ENCODE peak calls at places on chromosomes 16 and 17, in five cellular contexts. E is PC-3, V is fibroblast of pulmonary artery, N is NCI-H2081, Q is myocyte. M is an unnamed sample.

GRCh38 chr17:80980397-80981061 is 11.1 kb upstream of the CHMP6 start:
- DNase-seq in E (peak; percentile 58), V (peak; percentile 17), N (no peak), Q (no peak), M (no peak)

GRCh38 chr16:11151156-11151904 is 104.7 kb downstream of the SOCS1 start:
- DNase-seq in E (no peak), V (no peak), N (peak; percentile 46), Q (no peak), M (no peak)

GRCh38 chr17:40026816-40027613 is 11.8 kb downstream of the CSF3 start:
- DNase-seq in E (peak; percentile 83), V (peak; percentile 87), N (peak; percentile 83), Q (peak; percentile 87), M (peak; percentile 86)

GRCh38 chr16:27699540-27699939 is 149.6 kb downstream of the KATNIP start:
- DNase-seq in E (no peak), V (no peak), N (no peak), Q (no peak), M (peak; percentile 38)

GRCh38 chr16:67198238-67198734 is 645 bp upstream of the ELMO3 start:
- DNase-seq in E (peak; percentile 30), V (no peak), N (no peak), Q (peak; percentile 41), M (peak; percentile 82)

GRCh38 chr17:54891176-54891821 is 9.4 kb upstream of the TOM1L1 start:
- DNase-seq in E (peak; percentile 88), V (peak; percentile 76), N (peak; percentile 57), Q (peak; percentile 88), M (no peak)

GRCh38 chr17:19867094-19867653 is 562 bp downstream of the ULK2 start:
- DNase-seq in E (peak; percentile 60), V (peak; percentile 62), N (peak; percentile 14), Q (peak; percentile 74), M (peak; percentile 88)

GRCh38 chr17:57889892-57890856 is 40.3 kb upstream of the MRPS23 start:
- DNase-seq in E (peak; percentile 98), V (peak; percentile 83), N (no peak), Q (peak; percentile 93), M (peak; percentile 89)

GRCh38 chr17:28328325-28328724 is 6.9 kb downstream of the IFT20 start:
- DNase-seq in E (no peak), V (peak; percentile 34), N (no peak), Q (no peak), M (no peak)

GRCh38 chr16:2871926-2872325 is 11.1 kb upstream of the FLYWCH2 start:
- DNase-seq in E (no peak), V (no peak), N (no peak), Q (no peak), M (no peak)

GRCh38 chr17:81398170-81398854 is 3.1 kb downstream of the BAHCC1 start:
- DNase-seq in E (peak; percentile 47), V (peak; percentile 52), N (no peak), Q (peak; percentile 66), M (no peak)

GRCh38 chr17:45016823-45017222 is 34.6 kb downstream of the DCAKD start:
- DNase-seq in E (peak; percentile 33), V (no peak), N (no peak), Q (peak; percentile 25), M (no peak)

GRCh38 chr17:63549289-63549945 is 860 bp upstream of the DCAF7 start:
- DNase-seq in E (no peak), V (no peak), N (no peak), Q (peak; percentile 33), M (no peak)

GRCh38 chr17:27319536-27320221 is 25.8 kb downstream of the WSB1 start:
- DNase-seq in E (no peak), V (peak; percentile 80), N (no peak), Q (peak; percentile 97), M (peak; percentile 81)

GRCh38 chr17:65550758-65551157 is 10.7 kb downstream of the AXIN2 start:
- DNase-seq in E (no peak), V (no peak), N (no peak), Q (no peak), M (no peak)

GRCh38 chr16:17416461-17417221 is 54.1 kb downstream of the XYLT1 start:
- DNase-seq in E (no peak), V (peak; percentile 9), N (no peak), Q (no peak), M (peak; percentile 71)

GRCh38 chr16:29192329-29193247 is 207.7 kb downstream of the LAT start:
- DNase-seq in E (no peak), V (no peak), N (no peak), Q (no peak), M (peak; percentile 56)

GRCh38 chr17:73485130-73485529 is 159.1 kb downstream of the SDK2 start:
- DNase-seq in E (no peak), V (no peak), N (no peak), Q (no peak), M (no peak)